ENCODE peak calls at places on chromosomes 16 and 17, in five cellular contexts. One of them, this sample, is unnamed.

GRCh38 chr17:5874486-5874885 is 195.7 kb upstream of the WSCD1 start:
- DNase-seq in GM23248: no peak
- DNase-seq in fibroblast of lung: no peak
- DNase-seq in GM23338: no peak
- DNase-seq in neuronal stem cell: no peak
- DNase-seq in this sample: no peak

GRCh38 chr16:68062910-68063393 is 22.2 kb upstream of the NFATC3 start:
- DNase-seq in neuronal stem cell: no peak
- DNase-seq in GM23338: no peak
- DNase-seq in GM23248: no peak
- DNase-seq in fibroblast of lung: no peak
- DNase-seq in this sample: no peak

GRCh38 chr17:21394265-21394664 is 18.1 kb downstream of the KCNJ12 start:
- DNase-seq in neuronal stem cell: no peak
- DNase-seq in fibroblast of lung: peak; percentile 15
- DNase-seq in GM23248: peak; percentile 80
- DNase-seq in GM23338: no peak
- DNase-seq in this sample: peak; percentile 58

GRCh38 chr16:11651796-11652195 is 16.5 kb upstream of the SNN start:
- DNase-seq in fibroblast of lung: no peak
- DNase-seq in GM23338: no peak
- DNase-seq in neuronal stem cell: no peak
- DNase-seq in GM23248: no peak
- DNase-seq in this sample: no peak

GRCh38 chr17:40485851-40486512 is 15.4 kb downstream of the TNS4 start:
- DNase-seq in GM23338: no peak
- DNase-seq in GM23248: peak; percentile 98
- DNase-seq in fibroblast of lung: peak; percentile 99
- DNase-seq in neuronal stem cell: no peak
- DNase-seq in this sample: peak; percentile 96

GRCh38 chr17:81204578-81204977 is 18.2 kb downstream of the CEP131 start:
- DNase-seq in neuronal stem cell: no peak
- DNase-seq in fibroblast of lung: no peak
- DNase-seq in GM23248: no peak
- DNase-seq in GM23338: no peak
- DNase-seq in this sample: no peak

GRCh38 chr17:81900181-81900820 is 1.7 kb upstream of the NPB start:
- DNase-seq in GM23248: no peak
- DNase-seq in fibroblast of lung: no peak
- DNase-seq in GM23338: no peak
- DNase-seq in neuronal stem cell: no peak
- DNase-seq in this sample: no peak

GRCh38 chr16:67781548-67781921 is 24.8 kb downstream of the RANBP10 start:
- DNase-seq in neuronal stem cell: no peak
- DNase-seq in GM23248: no peak
- DNase-seq in GM23338: no peak
- DNase-seq in fibroblast of lung: no peak
- DNase-seq in this sample: peak; percentile 31

GRCh38 chr17:29710891-29711418 is 88.2 kb upstream of the CORO6 start:
- DNase-seq in fibroblast of lung: peak; percentile 42
- DNase-seq in GM23248: peak; percentile 96
- DNase-seq in neuronal stem cell: no peak
- DNase-seq in GM23338: no peak
- DNase-seq in this sample: peak; percentile 95

GRCh38 chr17:31803494-31804213 is 55.4 kb downstream of the COPRS start:
- DNase-seq in GM23338: no peak
- DNase-seq in GM23248: no peak
- DNase-seq in neuronal stem cell: no peak
- DNase-seq in fibroblast of lung: no peak
- DNase-seq in this sample: no peak

GRCh38 chr17:11598274-11599221 is at the start of gene DNAH9:
- DNase-seq in GM23248: peak; percentile 64
- DNase-seq in neuronal stem cell: peak; percentile 97
- DNase-seq in GM23338: peak; percentile 3
- DNase-seq in fibroblast of lung: peak; percentile 27
- DNase-seq in this sample: peak; percentile 17

GRCh38 chr17:75126954-75127353 is 4.6 kb downstream of the NT5C start:
- DNase-seq in fibroblast of lung: no peak
- DNase-seq in neuronal stem cell: no peak
- DNase-seq in GM23338: no peak
- DNase-seq in GM23248: no peak
- DNase-seq in this sample: no peak

GRCh38 chr17:75128694-75129505 is 2.6 kb downstream of the NT5C start:
- DNase-seq in fibroblast of lung: no peak
- DNase-seq in neuronal stem cell: no peak
- DNase-seq in GM23338: no peak
- DNase-seq in GM23248: no peak
- DNase-seq in this sample: no peak

GRCh38 chr17:75124041-75124818 is 7.3 kb downstream of the NT5C start:
- DNase-seq in GM23248: peak; percentile 18
- DNase-seq in fibroblast of lung: peak; percentile 65
- DNase-seq in GM23338: no peak
- DNase-seq in neuronal stem cell: no peak
- DNase-seq in this sample: peak; percentile 98

GRCh38 chr17:75124819-75125162 is 6.8 kb downstream of the NT5C start:
- DNase-seq in fibroblast of lung: no peak
- DNase-seq in GM23248: no peak
- DNase-seq in GM23338: no peak
- DNase-seq in neuronal stem cell: no peak
- DNase-seq in this sample: no peak

DNA sequence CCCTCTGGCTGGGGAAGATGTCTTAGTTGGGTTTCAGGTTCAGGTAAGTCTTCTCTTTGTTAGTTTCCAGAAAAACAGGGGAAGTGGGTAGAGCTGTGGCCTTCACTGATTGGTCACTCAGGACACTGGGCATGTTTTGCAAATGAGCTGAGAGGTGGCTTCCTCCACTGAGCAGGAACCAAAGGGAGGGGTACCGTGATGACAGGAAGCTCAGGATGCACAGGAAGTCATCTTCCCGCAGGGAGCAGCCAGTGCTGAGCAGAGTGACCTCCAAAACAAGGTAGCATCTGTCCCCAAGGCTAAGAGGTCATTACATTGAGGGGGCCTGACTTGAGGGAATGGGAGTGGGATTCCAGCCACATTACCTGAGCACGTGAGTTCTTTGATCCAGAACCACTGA is 5.6 kb downstream of the NT5C start:
- DNase-seq in neuronal stem cell: no peak
- DNase-seq in fibroblast of lung: no peak
- DNase-seq in GM23338: peak; percentile 43
- DNase-seq in GM23248: no peak
- DNase-seq in this sample: no peak
- H3K27ac ChIP-seq in neuronal stem cell: no peak overlapping the region
- H3K27ac ChIP-seq in fibroblast of lung: no peak overlapping the region
- H3K27ac ChIP-seq in GM23338: no peak overlapping the region
- H3K27ac ChIP-seq in GM23248: no peak overlapping the region
- H3K27ac ChIP-seq in this sample: no peak overlapping the region

GRCh38 chr17:58381124-58381838 is 29.3 kb upstream of the SUPT4H1 start:
- DNase-seq in fibroblast of lung: no peak
- DNase-seq in neuronal stem cell: no peak
- DNase-seq in GM23248: no peak
- DNase-seq in GM23338: no peak
- DNase-seq in this sample: no peak

GRCh38 chr17:58382885-58383248 is 30.9 kb upstream of the SUPT4H1 start:
- DNase-seq in GM23248: no peak
- DNase-seq in neuronal stem cell: no peak
- DNase-seq in fibroblast of lung: no peak
- DNase-seq in GM23338: no peak
- DNase-seq in this sample: no peak

GRCh38 chr17:58378895-58379824 is 27.2 kb upstream of the SUPT4H1 start:
- DNase-seq in GM23338: no peak
- DNase-seq in neuronal stem cell: no peak
- DNase-seq in fibroblast of lung: no peak
- DNase-seq in GM23248: no peak
- DNase-seq in this sample: no peak

GRCh38 chr17:58382108-58382884 is 30.3 kb upstream of the SUPT4H1 start:
- DNase-seq in fibroblast of lung: no peak
- DNase-seq in GM23248: no peak
- DNase-seq in GM23338: no peak
- DNase-seq in neuronal stem cell: no peak
- DNase-seq in this sample: no peak

DNA sequence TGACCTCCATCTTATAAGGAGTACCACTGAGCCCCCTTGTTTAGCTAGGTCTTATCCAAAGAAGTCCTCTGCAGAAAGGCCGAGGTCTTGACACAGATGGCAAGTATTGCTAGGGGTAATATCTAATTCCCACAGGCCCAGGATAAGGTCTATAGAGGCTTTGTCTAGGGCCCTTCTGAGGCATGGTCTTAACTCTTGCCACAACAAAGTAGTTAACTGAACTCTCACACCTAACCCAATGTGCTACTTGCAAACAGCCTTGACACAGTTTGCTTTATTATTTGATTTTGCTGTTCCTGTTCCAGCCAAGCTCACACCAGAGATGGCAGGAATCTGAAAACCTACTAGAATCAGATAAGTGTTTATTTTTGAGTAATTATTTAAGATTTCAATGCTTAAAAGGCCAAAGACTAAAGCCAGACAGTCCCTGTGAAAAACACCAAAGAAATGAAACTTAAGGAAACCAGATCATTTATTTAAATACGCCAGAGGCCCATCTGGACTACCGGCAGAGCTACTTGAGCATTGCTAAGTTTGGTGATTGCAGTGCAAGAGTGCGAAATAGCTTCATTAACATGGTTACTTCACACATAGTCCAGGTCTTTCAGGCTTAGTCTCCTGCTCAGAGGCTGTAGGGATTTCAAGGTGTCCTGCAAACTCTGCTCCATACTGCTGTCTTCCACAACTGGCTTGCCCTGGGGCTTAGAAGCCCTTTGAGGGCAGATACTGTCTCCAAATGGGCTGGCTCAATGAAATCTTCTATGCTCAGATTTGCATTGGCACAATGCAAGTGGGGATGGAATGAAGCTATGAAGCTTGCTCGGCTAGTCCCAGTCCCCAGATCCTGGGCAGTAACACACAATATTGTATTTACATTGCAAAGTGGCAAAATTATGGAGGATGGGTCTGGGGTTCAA is 28.5 kb upstream of the SUPT4H1 start:
- DNase-seq in GM23338: no peak
- DNase-seq in GM23248: no peak
- DNase-seq in fibroblast of lung: no peak
- DNase-seq in neuronal stem cell: no peak
- DNase-seq in this sample: no peak
- H3K4me2 ChIP-seq in GM23338: no peak overlapping the region
- H3K4me2 ChIP-seq in GM23248: no peak overlapping the region
- H3K4me2 ChIP-seq in fibroblast of lung: no peak overlapping the region
- H3K4me2 ChIP-seq in neuronal stem cell: no peak overlapping the region
- H3K4me2 ChIP-seq in this sample: no peak overlapping the region

DNA sequence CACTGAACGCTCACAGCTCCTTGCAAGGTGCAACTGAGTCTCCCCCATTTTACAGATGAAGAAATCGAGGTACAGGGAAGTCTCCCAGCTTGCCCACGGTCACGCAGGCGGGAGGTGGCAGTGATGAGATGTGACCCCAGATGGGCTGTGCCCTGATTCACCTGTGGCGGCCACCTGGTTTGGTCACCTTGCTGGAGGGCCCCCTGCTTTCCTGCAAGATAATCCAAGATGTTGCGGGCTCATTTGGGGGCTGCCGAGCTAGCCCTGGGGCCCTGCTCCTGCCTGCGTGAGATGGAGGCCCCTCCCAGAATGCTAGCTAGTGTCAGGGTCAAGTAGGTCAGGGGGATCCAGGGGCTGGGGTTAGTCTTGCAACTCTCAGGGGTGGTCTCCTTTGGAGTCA is 59.6 kb upstream of the IL34 start:
- DNase-seq in neuronal stem cell: no peak
- DNase-seq in fibroblast of lung: no peak
- DNase-seq in GM23338: no peak
- DNase-seq in GM23248: no peak
- DNase-seq in this sample: no peak
- H3K27ac ChIP-seq in neuronal stem cell: no peak overlapping the region
- H3K27ac ChIP-seq in fibroblast of lung: no peak overlapping the region
- H3K27ac ChIP-seq in GM23338: no peak overlapping the region
- H3K27ac ChIP-seq in GM23248: no peak overlapping the region
- H3K27ac ChIP-seq in this sample: no peak overlapping the region

GRCh38 chr17:58411408-58411894 is 5.9 kb downstream of the RNF43 start:
- DNase-seq in fibroblast of lung: no peak
- DNase-seq in neuronal stem cell: no peak
- DNase-seq in GM23338: no peak
- DNase-seq in GM23248: peak; percentile 38
- DNase-seq in this sample: peak; percentile 59

GRCh38 chr17:58412910-58413630 is 4.3 kb downstream of the RNF43 start:
- DNase-seq in fibroblast of lung: peak; percentile 37
- DNase-seq in GM23248: no peak
- DNase-seq in neuronal stem cell: no peak
- DNase-seq in GM23338: no peak
- DNase-seq in this sample: peak; percentile 49

GRCh38 chr17:58413684-58414083 is 3.6 kb downstream of the RNF43 start:
- DNase-seq in fibroblast of lung: no peak
- DNase-seq in neuronal stem cell: no peak
- DNase-seq in GM23248: no peak
- DNase-seq in GM23338: no peak
- DNase-seq in this sample: no peak

GRCh38 chr17:58410714-58411407 is 6.5 kb downstream of the RNF43 start:
- DNase-seq in GM23248: no peak
- DNase-seq in GM23338: no peak
- DNase-seq in neuronal stem cell: no peak
- DNase-seq in fibroblast of lung: no peak
- DNase-seq in this sample: no peak

GRCh38 chr17:58412064-58412703 is 5.2 kb downstream of the RNF43 start:
- DNase-seq in GM23248: no peak
- DNase-seq in GM23338: no peak
- DNase-seq in fibroblast of lung: no peak
- DNase-seq in neuronal stem cell: no peak
- DNase-seq in this sample: no peak
- H3K4me2 ChIP-seq in GM23248: no peak overlapping the region
- H3K4me2 ChIP-seq in GM23338: no peak overlapping the region
- H3K4me2 ChIP-seq in fibroblast of lung: no peak overlapping the region
- H3K4me2 ChIP-seq in neuronal stem cell: no peak overlapping the region
- H3K4me2 ChIP-seq in this sample: peak overlapping the region; percentile 82